ENCODE peak calls at places on chromosomes 5 and 9, in nine cellular contexts. L is aorta; J is pancreas; M is effector memory CD4-positive, alpha-beta T cell; K is body of pancreas; E is A673; V is CD8-positive, alpha-beta T cell; O is CD8-positive, alpha-beta memory T cell; D is endothelial cell of umbilical vein. Z is an unnamed sample. For H3K27me3 and H3K4me1, the result is how much of the 10 kb centered on the place peaks cover.

GRCh38 chr9:4292781-4293180 is 7.1 kb downstream of the GLIS3 start:
- DNase-seq in L (no peak), J (no peak), M (no peak), K (no peak), E (no peak), V (no peak), O (no peak), D (no peak), Z (no peak)

GRCh38 chr5:172943283-172943841 is 15.9 kb upstream of the RPL26L1 start:
- DNase-seq in L (peak), J (no peak), M (no peak), K (no peak), E (peak), V (no peak), O (no peak), D (no peak), Z (peak)

GRCh38 chr9:128992995-128993394 is 35.1 kb downstream of the SH3GLB2 start:
- DNase-seq in L (no peak), J (no peak), M (no peak), K (no peak), E (no peak), V (no peak), O (no peak), D (no peak), Z (no peak)

GRCh38 chr9:126211441-126212074 is 115.1 kb upstream of the MVB12B start:
- DNase-seq in L (no peak), J (no peak), M (no peak), K (no peak), E (no peak), V (no peak), O (no peak), D (no peak), Z (no peak)

GRCh38 chr9:91101598-91102168 is 260.0 kb downstream of the AUH start:
- DNase-seq in L (no peak), J (no peak), M (peak), K (no peak), E (no peak), V (peak), O (peak), D (no peak), Z (no peak)

GRCh38 chr5:154405078-154405792 is 40.6 kb upstream of the SAP30L start:
- DNase-seq in L (peak), J (peak), M (peak), K (peak), E (peak), V (peak), O (peak), D (peak), Z (peak)

GRCh38 chr9:82495884-82496777 is 507.6 kb downstream of the SPATA31D1 start:
- DNase-seq in L (no peak), J (no peak), M (no peak), K (no peak), E (no peak), V (no peak), O (no peak), D (no peak), Z (no peak)

GRCh38 chr9:134434896-134435506 is 108.7 kb downstream of the RXRA start:
- DNase-seq in L (peak), J (peak), M (no peak), K (peak), E (peak), V (no peak), O (no peak), D (peak), Z (no peak)

GRCh38 chr5:158746979-158747378 is 352.7 kb downstream of the EBF1 start:
- DNase-seq in L (peak), J (no peak), M (no peak), K (no peak), E (no peak), V (no peak), O (no peak), D (no peak), Z (no peak)

GRCh38 chr5:102218159-102218558 is 77.9 kb downstream of the SLCO4C1 start:
- DNase-seq in L (no peak), J (no peak), M (no peak), K (no peak), E (no peak), V (no peak), O (no peak), D (no peak), Z (no peak)

GRCh38 chr5:57338849-57339340 is 143.7 kb downstream of the ACTBL2 start:
- DNase-seq in L (no peak), J (no peak), M (no peak), K (no peak), E (no peak), V (no peak), O (no peak), D (no peak), Z (no peak)

GRCh38 chr5:95924720-95925119 is 36.9 kb downstream of the ELL2 start:
- DNase-seq in L (no peak), J (no peak), M (no peak), K (peak), E (no peak), V (no peak), O (no peak), D (no peak), Z (peak)

GRCh38 chr5:144469106-144469505 is 298.4 kb downstream of the KCTD16 start:
- DNase-seq in L (no peak), J (no peak), M (no peak), K (no peak), E (no peak), V (no peak), O (no peak), D (no peak), Z (no peak)

GRCh38 chr9:35318741-35319140 is 156.9 kb downstream of the UNC13B start:
- DNase-seq in L (no peak), J (no peak), M (no peak), K (no peak), E (no peak), V (no peak), O (no peak), D (peak), Z (no peak)

GRCh38 chr9:135773677-135774238 is 71.8 kb downstream of the KCNT1 start:
- DNase-seq in L (no peak), J (no peak), M (no peak), K (no peak), E (no peak), V (no peak), O (no peak), D (no peak), Z (no peak)

GRCh38 chr5:142411103-142411502 is 86.3 kb upstream of the SPRY4 start:
- DNase-seq in L (no peak), J (no peak), M (no peak), K (no peak), E (no peak), V (no peak), O (no peak), D (no peak), Z (no peak)

GRCh38 chr5:66933066-66933465 is 263.5 kb downstream of the CD180 start:
- DNase-seq in L (no peak), J (no peak), M (no peak), K (no peak), E (no peak), V (no peak), O (no peak), D (peak), Z (no peak)

GRCh38 chr9:97503862-97504210 is 2.4 kb downstream of the TMOD1 start:
- DNase-seq in L (no peak), J (no peak), M (no peak), K (no peak), E (no peak), V (no peak), O (no peak), D (no peak), Z (no peak)

GRCh38 chr9:134601764-134602163 is 39.8 kb upstream of the COL5A1 start:
- DNase-seq in L (no peak), J (no peak), M (no peak), K (no peak), E (no peak), V (no peak), O (no peak), D (no peak), Z (no peak)

GRCh38 chr9:106307670-106308069 is 555.3 kb upstream of the ZNF462 start:
- DNase-seq in L (no peak), J (no peak), M (no peak), K (no peak), E (no peak), V (no peak), O (no peak), D (no peak), Z (no peak)

GRCh38 chr9:111036068-111036789 is 2.0 kb downstream of the LPAR1 start:
- DNase-seq in L (peak), J (peak), M (no peak), K (peak), E (peak), V (no peak), O (no peak), D (no peak), Z (no peak)

GRCh38 chr5:67021522-67022316 is 174.9 kb downstream of the CD180 start:
- DNase-seq in L (no peak), J (no peak), M (no peak), K (no peak), E (no peak), V (no peak), O (no peak), D (no peak), Z (no peak)

GRCh38 chr9:21681641-21682040 is 120.8 kb upstream of the MTAP start:
- DNase-seq in L (no peak), J (no peak), M (no peak), K (no peak), E (peak), V (no peak), O (no peak), D (peak), Z (no peak)

GRCh38 chr5:119129770-119130169 is 58.9 kb downstream of the DMXL1 start:
- DNase-seq in L (no peak), J (no peak), M (no peak), K (no peak), E (no peak), V (no peak), O (no peak), D (no peak), Z (no peak)

GRCh38 chr9:98330831-98331230 is 75.4 kb upstream of the TBC1D2 start:
- DNase-seq in L (no peak), J (no peak), M (no peak), K (no peak), E (no peak), V (no peak), O (no peak), D (no peak), Z (no peak)

GRCh38 chr9:121651295-121652036 is at the start of gene DAB2IP:
- DNase-seq in L (peak), J (peak), M (no peak), K (peak), E (peak), V (no peak), O (no peak), D (peak), Z (peak)

GRCh38 chr9:126397056-126397455 is 70.4 kb downstream of the MVB12B start:
- DNase-seq in L (peak), J (no peak), M (peak), K (no peak), E (no peak), V (peak), O (peak), D (no peak), Z (no peak)

GRCh38 chr5:72009280-72009679 is 98.0 kb upstream of the MAP1B start:
- DNase-seq in L (no peak), J (no peak), M (no peak), K (no peak), E (no peak), V (no peak), O (no peak), D (no peak), Z (no peak)

GRCh38 chr9:114488398-114489129 is 16.7 kb downstream of the WHRN start:
- DNase-seq in L (no peak), J (no peak), M (no peak), K (no peak), E (no peak), V (no peak), O (no peak), D (no peak), Z (no peak)

GRCh38 chr9:133495327-133496293 is 16.7 kb upstream of the SLC2A6 start:
- DNase-seq in L (peak), J (no peak), M (no peak), K (no peak), E (no peak), V (no peak), O (no peak), D (no peak), Z (no peak)

GRCh38 chr5:36403601-36404311 is 102.1 kb upstream of the RANBP3L start:
- DNase-seq in L (peak), J (no peak), M (no peak), K (peak), E (peak), V (no peak), O (no peak), D (no peak), Z (no peak)

DNA sequence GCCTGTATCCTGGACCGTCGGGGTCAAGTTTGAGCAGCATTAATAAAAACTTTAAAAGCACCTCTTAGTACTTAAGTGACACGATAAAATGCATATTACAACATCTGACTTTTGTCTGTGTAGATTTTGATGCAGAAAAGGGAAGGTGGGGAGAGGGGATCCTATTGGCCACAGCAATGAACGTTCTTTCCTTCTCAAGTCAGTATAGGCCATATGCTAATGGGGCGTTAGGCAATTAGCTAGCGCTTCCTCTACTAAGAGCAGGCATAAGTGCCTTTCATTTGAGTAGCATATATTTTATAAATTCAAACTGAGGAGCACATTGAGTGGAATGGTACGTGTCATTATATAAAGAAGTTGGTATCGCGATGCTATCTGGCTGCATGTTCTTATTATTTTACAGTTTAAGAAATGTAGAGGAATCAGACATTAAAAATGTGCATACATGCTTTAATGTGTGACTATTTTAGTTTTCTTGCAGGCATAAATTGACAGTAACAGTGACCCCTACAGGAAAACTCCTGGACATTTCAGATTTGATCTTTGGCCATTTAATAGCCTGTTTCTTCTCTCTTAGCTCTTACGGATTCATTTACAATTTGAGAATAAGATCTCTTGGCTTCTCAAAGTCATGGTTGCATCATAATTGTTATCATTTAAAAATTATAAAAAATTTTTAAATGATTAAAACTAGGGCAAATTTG is 1.1 kb upstream of the GNA14 start:
- DNase-seq in L (no peak), J (no peak), M (no peak), K (no peak), E (peak), V (no peak), O (no peak), D (peak), Z (peak)
- H3K4me3 ChIP-seq in L (no peak), J (peak), M (no peak), K (peak), E (no peak), V (no peak), O (no peak), D (no peak), Z (no peak)

GRCh38 chr9:137672907-137673791 is 54.3 kb downstream of the EHMT1 start:
- DNase-seq in L (no peak), J (no peak), M (no peak), K (peak), E (peak), V (peak), O (peak), D (peak), Z (peak)

GRCh38 chr9:137670391-137671195 is 51.8 kb downstream of the EHMT1 start:
- DNase-seq in L (no peak), J (peak), M (no peak), K (peak), E (no peak), V (no peak), O (no peak), D (no peak), Z (no peak)

GRCh38 chr9:137671721-137672120 is 52.9 kb downstream of the EHMT1 start:
- DNase-seq in L (no peak), J (no peak), M (no peak), K (no peak), E (no peak), V (no peak), O (no peak), D (no peak), Z (no peak)

GRCh38 chr9:137669261-137669672 is 50.5 kb downstream of the EHMT1 start:
- DNase-seq in L (no peak), J (peak), M (no peak), K (no peak), E (peak), V (no peak), O (no peak), D (no peak), Z (no peak)

GRCh38 chr9:137671196-137671538 is 52.4 kb downstream of the EHMT1 start:
- DNase-seq in L (no peak), J (no peak), M (no peak), K (no peak), E (no peak), V (no peak), O (no peak), D (no peak), Z (no peak)
- H3K27me3 ChIP-seq in L (under half), J (under half), M (under half), K (under half), E (under half), V (under half), O (under half), D (under half), Z (under half)

DNA sequence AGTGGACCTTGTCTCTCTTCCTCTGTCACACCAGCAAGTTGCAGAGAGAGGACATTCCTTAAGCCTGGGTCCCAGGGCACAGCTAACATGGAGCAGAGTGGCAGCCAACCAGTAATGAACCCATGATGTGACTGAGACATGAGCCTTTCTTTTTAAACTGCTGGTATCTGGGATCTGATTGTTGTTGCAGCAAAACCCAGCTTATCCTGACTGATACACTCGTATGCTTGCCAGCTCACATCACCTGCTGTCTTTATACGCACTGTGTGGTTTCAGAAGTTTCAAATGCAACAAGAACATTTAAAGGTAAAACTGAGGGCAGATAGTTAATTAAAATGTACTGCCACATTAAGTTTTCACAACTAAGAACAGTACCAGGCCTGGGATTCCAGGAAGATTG is 97.1 kb downstream of the HSD17B3 start:
- DNase-seq in L (no peak), J (no peak), M (no peak), K (no peak), E (no peak), V (no peak), O (no peak), D (no peak), Z (no peak)
- H3K4me1 ChIP-seq in L (under half), J (under half), M (under half), K (under half), E (under half), V (under half), O (under half), D (under half), Z (under half)

DNA sequence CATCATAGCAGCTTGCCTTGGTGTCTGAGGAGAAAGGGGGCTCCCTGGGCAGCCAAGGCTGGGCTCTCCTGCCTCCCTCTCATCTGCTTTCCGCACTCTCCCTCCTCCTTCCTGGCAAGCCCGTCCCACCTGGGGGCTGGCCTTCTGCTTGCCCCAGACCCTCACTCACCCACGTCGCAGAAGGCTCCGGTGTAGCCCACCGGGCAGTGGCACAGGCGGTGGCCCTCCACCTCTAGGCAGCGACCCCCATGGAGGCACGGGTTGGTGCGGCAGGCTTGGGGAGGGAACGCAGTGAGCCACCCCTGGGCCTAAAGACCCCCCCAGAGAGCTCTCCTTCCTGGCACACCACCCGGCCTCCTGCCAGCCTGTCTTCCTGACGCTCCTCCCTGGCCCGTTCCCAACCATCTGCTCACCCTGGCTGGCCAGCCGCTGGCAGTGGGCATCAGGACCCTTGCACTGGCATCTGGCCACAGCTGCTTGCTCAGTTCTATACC is 4.2 kb upstream of the PFN3 start:
- DNase-seq in L (no peak), J (peak), M (no peak), K (peak), E (no peak), V (no peak), O (no peak), D (no peak), Z (no peak)
- H3K4me3 ChIP-seq in L (no peak), J (peak), M (peak), K (peak), E (peak), V (peak), O (peak), D (peak), Z (peak)

GRCh38 chr5:176788091-176788490 is 22.3 kb upstream of the UNC5A start:
- DNase-seq in L (no peak), J (no peak), M (no peak), K (no peak), E (no peak), V (no peak), O (no peak), D (no peak), Z (no peak)

GRCh38 chr5:176790921-176791320 is 19.4 kb upstream of the UNC5A start:
- DNase-seq in L (no peak), J (no peak), M (no peak), K (no peak), E (no peak), V (no peak), O (no peak), D (no peak), Z (no peak)

GRCh38 chr5:176788931-176789872 is 21.2 kb upstream of the UNC5A start:
- DNase-seq in L (no peak), J (no peak), M (no peak), K (no peak), E (no peak), V (no peak), O (no peak), D (no peak), Z (no peak)

GRCh38 chr5:176787676-176788075 is 22.7 kb upstream of the UNC5A start:
- DNase-seq in L (no peak), J (no peak), M (no peak), K (no peak), E (no peak), V (no peak), O (no peak), D (no peak), Z (no peak)

GRCh38 chr5:176789873-176790615 is 20.3 kb upstream of the UNC5A start:
- DNase-seq in L (no peak), J (no peak), M (no peak), K (no peak), E (no peak), V (no peak), O (no peak), D (no peak), Z (no peak)
- H3K27me3 ChIP-seq in L (under half), J (under half), M (under half), K (under half), E (under half), V (under half), O (under half), D (under half), Z (half or more)

GRCh38 chr9:12784461-12785250 is 9.8 kb downstream of the LURAP1L start:
- DNase-seq in L (peak), J (peak), M (no peak), K (peak), E (no peak), V (no peak), O (no peak), D (peak), Z (no peak)
- H3K4me1 ChIP-seq in L (under half), J (under half), M (under half), K (under half), E (under half), V (under half), O (under half), D (under half), Z (under half)

GRCh38 chr9:71442937-71443336 is 321.5 kb upstream of the TRPM3 start:
- DNase-seq in L (no peak), J (no peak), M (no peak), K (no peak), E (no peak), V (no peak), O (no peak), D (no peak), Z (no peak)

GRCh38 chr9:71446499-71447411 is 321.6 kb downstream of the CEMIP2 start:
- DNase-seq in L (no peak), J (peak), M (no peak), K (peak), E (peak), V (no peak), O (no peak), D (peak), Z (peak)

DNA sequence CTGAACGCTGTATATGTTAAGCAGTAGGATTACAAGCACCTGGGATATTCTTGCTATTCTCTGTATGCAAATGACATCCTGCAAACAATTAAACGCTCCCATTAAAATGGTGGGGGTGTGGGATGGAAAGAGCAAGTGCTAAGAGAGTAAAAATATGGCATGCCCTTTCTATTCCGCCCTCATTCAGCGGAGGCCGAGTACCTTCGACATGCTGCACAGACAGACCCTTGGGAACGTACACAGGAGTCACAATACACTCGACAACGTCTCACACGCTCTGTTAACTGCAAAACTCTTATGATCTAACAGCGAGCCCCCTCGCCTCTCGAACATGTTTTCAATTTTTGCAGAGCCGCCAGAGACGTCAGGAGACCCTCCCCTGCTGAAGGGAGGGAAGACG is 322.2 kb downstream of the CEMIP2 start:
- DNase-seq in L (no peak), J (no peak), M (no peak), K (no peak), E (no peak), V (no peak), O (no peak), D (no peak), Z (no peak)
- H3K4me3 ChIP-seq in L (no peak), J (peak), M (no peak), K (peak), E (no peak), V (no peak), O (no peak), D (no peak), Z (no peak)

Z was measured in HAP-1.